ENCODE peak calls at places on chromosome 6, in nine cellular contexts. H is cardiac fibroblast; X is anterior cingulate cortex; Y is NCI-H510A; G is stimulated activated CD4-positive, alpha-beta T cell treated with anti-CD3 and anti-CD28 coated beads, TNF-alpha, amount 100 ng/mL, for 1 hour; P is transverse colon; F is activated T-cell treated with anti-CD3 and anti-CD28 coated beads for 1 hour; Z is amygdala; A is endodermal cell. N is an unnamed sample.

GRCh38 chr6:37209461-37210205 is 39.7 kb downstream of the PIM1 start:
- DNase-seq in H (no peak), X (no peak), Y (no peak), G (no peak), P (no peak), F (no peak), Z (no peak), A (peak), N (no peak)

GRCh38 chr6:25279748-25280616 is 808 bp downstream of the CARMIL1 start:
- DNase-seq in H (no peak), X (no peak), Y (no peak), G (no peak), P (peak), F (no peak), Z (no peak), A (peak), N (no peak)

GRCh38 chr6:135231469-135231844 is 50.3 kb downstream of the MYB start:
- DNase-seq in H (peak), X (no peak), Y (no peak), G (no peak), P (no peak), F (no peak), Z (no peak), A (no peak), N (no peak)

GRCh38 chr6:149449831-149450678 is 34.8 kb downstream of the ZC3H12D start:
- DNase-seq in H (no peak), X (no peak), Y (no peak), G (no peak), P (no peak), F (no peak), Z (no peak), A (peak), N (no peak)

GRCh38 chr6:154593122-154593521 is 82.6 kb upstream of the CNKSR3 start:
- DNase-seq in H (no peak), X (no peak), Y (peak), G (no peak), P (no peak), F (no peak), Z (no peak), A (peak), N (no peak)

GRCh38 chr6:38799529-38800184 is 84.5 kb downstream of the DNAH8 start:
- DNase-seq in H (peak), X (no peak), Y (no peak), G (no peak), P (no peak), F (no peak), Z (no peak), A (no peak), N (no peak)

GRCh38 chr6:75266716-75267291 is 17.8 kb downstream of the TMEM30A start:
- DNase-seq in H (peak), X (no peak), Y (no peak), G (no peak), P (no peak), F (no peak), Z (no peak), A (no peak), N (no peak)

GRCh38 chr6:56714982-56715456 is 72.3 kb upstream of the DST start:
- DNase-seq in H (peak), X (no peak), Y (peak), G (no peak), P (no peak), F (no peak), Z (no peak), A (peak), N (no peak)

GRCh38 chr6:11241154-11241792 is 8.8 kb upstream of the NEDD9 start:
- DNase-seq in H (no peak), X (no peak), Y (no peak), G (no peak), P (no peak), F (no peak), Z (no peak), A (no peak), N (no peak)

GRCh38 chr6:82268301-82268846 is 20.8 kb upstream of the IBTK start:
- DNase-seq in H (peak), X (no peak), Y (no peak), G (no peak), P (no peak), F (no peak), Z (no peak), A (no peak), N (no peak)

GRCh38 chr6:31356216-31356945 is 598 bp downstream of the HLA-B start:
- DNase-seq in H (peak), X (no peak), Y (no peak), G (peak), P (peak), F (no peak), Z (no peak), A (peak), N (no peak)

GRCh38 chr6:135909737-135910387 is 58.4 kb downstream of the PDE7B start:
- DNase-seq in H (peak), X (no peak), Y (peak), G (peak), P (peak), F (peak), Z (no peak), A (peak), N (peak)

GRCh38 chr6:93327857-93328256 is 91.5 kb downstream of the EPHA7 start:
- DNase-seq in H (no peak), X (no peak), Y (no peak), G (no peak), P (no peak), F (no peak), Z (no peak), A (no peak), N (no peak)

GRCh38 chr6:24909281-24910216 is 26.2 kb downstream of the RIPOR2 start:
- DNase-seq in H (no peak), X (no peak), Y (no peak), G (no peak), P (no peak), F (no peak), Z (no peak), A (peak), N (peak)

GRCh38 chr6:104718672-104719071 is 141.0 kb downstream of the HACE1 start:
- DNase-seq in H (no peak), X (no peak), Y (no peak), G (no peak), P (no peak), F (no peak), Z (no peak), A (no peak), N (no peak)

GRCh38 chr6:83546636-83547035 is 34.3 kb downstream of the PRSS35 start:
- DNase-seq in H (no peak), X (no peak), Y (no peak), G (no peak), P (peak), F (no peak), Z (no peak), A (no peak), N (no peak)

GRCh38 chr6:47084530-47084929 is 42.4 kb upstream of the ADGRF1 start:
- DNase-seq in H (no peak), X (no peak), Y (no peak), G (no peak), P (no peak), F (no peak), Z (no peak), A (no peak), N (no peak)

GRCh38 chr6:21846541-21847451 is 253.2 kb downstream of the SOX4 start:
- DNase-seq in H (peak), X (no peak), Y (peak), G (no peak), P (no peak), F (no peak), Z (no peak), A (no peak), N (no peak)

GRCh38 chr6:37279366-37280134 is 21.6 kb upstream of the TMEM217 start:
- DNase-seq in H (peak), X (no peak), Y (no peak), G (no peak), P (no peak), F (no peak), Z (no peak), A (no peak), N (no peak)

GRCh38 chr6:31057426-31058003 is 47.2 kb downstream of the MUC22 start:
- DNase-seq in H (peak), X (no peak), Y (no peak), G (no peak), P (no peak), F (no peak), Z (no peak), A (no peak), N (no peak)

N was measured in caudate nucleus.